ENCODE peak calls at places on chromosomes 11 and 22, in six cellular contexts. One of them, this sample, is unnamed.

GRCh38 chr11:11931461-11932055 is 76.9 kb downstream of the DKK3 start:
- DNase-seq in stromal cell of bone marrow: peak
- DNase-seq in brain microvascular endothelial cell: peak
- DNase-seq in GM12865: peak
- DNase-seq in epithelial cell of prostate: no peak
- DNase-seq in activated naive CD8-positive, alpha-beta T cell treated with anti-CD3 and anti-CD28 coated beads for 36 hours: no peak
- DNase-seq in this sample: peak

GRCh38 chr11:100753144-100753543 is 66.1 kb downstream of the ARHGAP42 start:
- DNase-seq in epithelial cell of prostate: no peak
- DNase-seq in activated naive CD8-positive, alpha-beta T cell treated with anti-CD3 and anti-CD28 coated beads for 36 hours: no peak
- DNase-seq in GM12865: no peak
- DNase-seq in stromal cell of bone marrow: no peak
- DNase-seq in brain microvascular endothelial cell: no peak
- DNase-seq in this sample: no peak

GRCh38 chr11:69326622-69327219 is 32.8 kb downstream of the MYEOV start:
- DNase-seq in brain microvascular endothelial cell: no peak
- DNase-seq in epithelial cell of prostate: no peak
- DNase-seq in stromal cell of bone marrow: no peak
- DNase-seq in activated naive CD8-positive, alpha-beta T cell treated with anti-CD3 and anti-CD28 coated beads for 36 hours: no peak
- DNase-seq in GM12865: no peak
- DNase-seq in this sample: no peak

GRCh38 chr11:128388182-128388815 is 199.1 kb downstream of the ETS1 start:
- DNase-seq in brain microvascular endothelial cell: no peak
- DNase-seq in epithelial cell of prostate: no peak
- DNase-seq in GM12865: no peak
- DNase-seq in activated naive CD8-positive, alpha-beta T cell treated with anti-CD3 and anti-CD28 coated beads for 36 hours: no peak
- DNase-seq in stromal cell of bone marrow: no peak
- DNase-seq in this sample: no peak

GRCh38 chr11:31500560-31500959 is 8.9 kb downstream of the IMMP1L start:
- DNase-seq in brain microvascular endothelial cell: no peak
- DNase-seq in stromal cell of bone marrow: no peak
- DNase-seq in GM12865: no peak
- DNase-seq in activated naive CD8-positive, alpha-beta T cell treated with anti-CD3 and anti-CD28 coated beads for 36 hours: no peak
- DNase-seq in epithelial cell of prostate: no peak
- DNase-seq in this sample: no peak

GRCh38 chr11:62540804-62541671 is 5.6 kb downstream of the AHNAK start:
- DNase-seq in GM12865: peak
- DNase-seq in activated naive CD8-positive, alpha-beta T cell treated with anti-CD3 and anti-CD28 coated beads for 36 hours: no peak
- DNase-seq in epithelial cell of prostate: no peak
- DNase-seq in stromal cell of bone marrow: no peak
- DNase-seq in brain microvascular endothelial cell: no peak
- DNase-seq in this sample: no peak

GRCh38 chr11:112844530-112844929 is 116.7 kb upstream of the NCAM1 start:
- DNase-seq in epithelial cell of prostate: no peak
- DNase-seq in brain microvascular endothelial cell: no peak
- DNase-seq in activated naive CD8-positive, alpha-beta T cell treated with anti-CD3 and anti-CD28 coated beads for 36 hours: no peak
- DNase-seq in stromal cell of bone marrow: no peak
- DNase-seq in GM12865: no peak
- DNase-seq in this sample: no peak

GRCh38 chr11:111173221-111173620 is 72.3 kb upstream of the POU2AF2 start:
- DNase-seq in stromal cell of bone marrow: no peak
- DNase-seq in GM12865: no peak
- DNase-seq in epithelial cell of prostate: no peak
- DNase-seq in brain microvascular endothelial cell: no peak
- DNase-seq in activated naive CD8-positive, alpha-beta T cell treated with anti-CD3 and anti-CD28 coated beads for 36 hours: no peak
- DNase-seq in this sample: no peak

GRCh38 chr11:70085815-70086769 is 8.0 kb downstream of the ANO1 start:
- DNase-seq in stromal cell of bone marrow: no peak
- DNase-seq in GM12865: no peak
- DNase-seq in brain microvascular endothelial cell: no peak
- DNase-seq in epithelial cell of prostate: no peak
- DNase-seq in activated naive CD8-positive, alpha-beta T cell treated with anti-CD3 and anti-CD28 coated beads for 36 hours: no peak
- DNase-seq in this sample: no peak

GRCh38 chr11:17298302-17298701 is 21.8 kb downstream of the NUCB2 start:
- DNase-seq in stromal cell of bone marrow: no peak
- DNase-seq in brain microvascular endothelial cell: no peak
- DNase-seq in epithelial cell of prostate: no peak
- DNase-seq in GM12865: peak
- DNase-seq in activated naive CD8-positive, alpha-beta T cell treated with anti-CD3 and anti-CD28 coated beads for 36 hours: peak
- DNase-seq in this sample: no peak

GRCh38 chr11:11555228-11555627 is 66.6 kb downstream of the GALNT18 start:
- DNase-seq in epithelial cell of prostate: no peak
- DNase-seq in brain microvascular endothelial cell: no peak
- DNase-seq in activated naive CD8-positive, alpha-beta T cell treated with anti-CD3 and anti-CD28 coated beads for 36 hours: no peak
- DNase-seq in stromal cell of bone marrow: no peak
- DNase-seq in GM12865: no peak
- DNase-seq in this sample: no peak

GRCh38 chr11:75867778-75868374 is 52.9 kb downstream of the UVRAG start:
- DNase-seq in brain microvascular endothelial cell: peak
- DNase-seq in activated naive CD8-positive, alpha-beta T cell treated with anti-CD3 and anti-CD28 coated beads for 36 hours: no peak
- DNase-seq in GM12865: peak
- DNase-seq in epithelial cell of prostate: no peak
- DNase-seq in stromal cell of bone marrow: peak
- DNase-seq in this sample: peak

GRCh38 chr11:130137999-130138398 is 21.6 kb upstream of the ST14 start:
- DNase-seq in brain microvascular endothelial cell: no peak
- DNase-seq in activated naive CD8-positive, alpha-beta T cell treated with anti-CD3 and anti-CD28 coated beads for 36 hours: no peak
- DNase-seq in stromal cell of bone marrow: no peak
- DNase-seq in GM12865: no peak
- DNase-seq in epithelial cell of prostate: no peak
- DNase-seq in this sample: no peak

GRCh38 chr11:120324932-120325810 is at the start of gene TLCD5:
- DNase-seq in epithelial cell of prostate: no peak
- DNase-seq in stromal cell of bone marrow: no peak
- DNase-seq in brain microvascular endothelial cell: peak
- DNase-seq in GM12865: peak
- DNase-seq in activated naive CD8-positive, alpha-beta T cell treated with anti-CD3 and anti-CD28 coated beads for 36 hours: peak
- DNase-seq in this sample: no peak

GRCh38 chr22:30875481-30876215 is 92.9 kb downstream of the MORC2 start:
- DNase-seq in GM12865: no peak
- DNase-seq in activated naive CD8-positive, alpha-beta T cell treated with anti-CD3 and anti-CD28 coated beads for 36 hours: no peak
- DNase-seq in epithelial cell of prostate: no peak
- DNase-seq in stromal cell of bone marrow: peak
- DNase-seq in brain microvascular endothelial cell: no peak
- DNase-seq in this sample: no peak

GRCh38 chr22:19638282-19639015 is 75.9 kb upstream of the SEPTIN5 start:
- DNase-seq in stromal cell of bone marrow: no peak
- DNase-seq in epithelial cell of prostate: no peak
- DNase-seq in GM12865: no peak
- DNase-seq in brain microvascular endothelial cell: no peak
- DNase-seq in activated naive CD8-positive, alpha-beta T cell treated with anti-CD3 and anti-CD28 coated beads for 36 hours: no peak
- DNase-seq in this sample: no peak

GRCh38 chr22:19114984-19115552 is 7.1 kb downstream of the DGCR2 start:
- DNase-seq in stromal cell of bone marrow: no peak
- DNase-seq in activated naive CD8-positive, alpha-beta T cell treated with anti-CD3 and anti-CD28 coated beads for 36 hours: no peak
- DNase-seq in epithelial cell of prostate: no peak
- DNase-seq in brain microvascular endothelial cell: no peak
- DNase-seq in GM12865: no peak
- DNase-seq in this sample: no peak

GRCh38 chr11:22666700-22667439 is 459 bp downstream of the GAS2 start:
- DNase-seq in brain microvascular endothelial cell: peak
- DNase-seq in activated naive CD8-positive, alpha-beta T cell treated with anti-CD3 and anti-CD28 coated beads for 36 hours: peak
- DNase-seq in GM12865: peak
- DNase-seq in stromal cell of bone marrow: no peak
- DNase-seq in epithelial cell of prostate: no peak
- DNase-seq in this sample: no peak

GRCh38 chr11:49995559-49995958 is 13.2 kb upstream of the OR4C12 start:
- DNase-seq in stromal cell of bone marrow: peak
- DNase-seq in brain microvascular endothelial cell: peak
- DNase-seq in GM12865: peak
- DNase-seq in epithelial cell of prostate: peak
- DNase-seq in activated naive CD8-positive, alpha-beta T cell treated with anti-CD3 and anti-CD28 coated beads for 36 hours: peak
- DNase-seq in this sample: peak

GRCh38 chr11:112612283-112612849 is 348.9 kb upstream of the NCAM1 start:
- DNase-seq in activated naive CD8-positive, alpha-beta T cell treated with anti-CD3 and anti-CD28 coated beads for 36 hours: no peak
- DNase-seq in GM12865: no peak
- DNase-seq in brain microvascular endothelial cell: no peak
- DNase-seq in stromal cell of bone marrow: no peak
- DNase-seq in epithelial cell of prostate: no peak
- DNase-seq in this sample: no peak

GRCh38 chr11:21704539-21704938 is 488.3 kb upstream of the ANO5 start:
- DNase-seq in epithelial cell of prostate: no peak
- DNase-seq in GM12865: no peak
- DNase-seq in activated naive CD8-positive, alpha-beta T cell treated with anti-CD3 and anti-CD28 coated beads for 36 hours: no peak
- DNase-seq in stromal cell of bone marrow: no peak
- DNase-seq in brain microvascular endothelial cell: no peak
- DNase-seq in this sample: no peak

GRCh38 chr11:1153105-1153950 is 4.4 kb upstream of the MUC5AC start:
- DNase-seq in epithelial cell of prostate: no peak
- DNase-seq in stromal cell of bone marrow: no peak
- DNase-seq in activated naive CD8-positive, alpha-beta T cell treated with anti-CD3 and anti-CD28 coated beads for 36 hours: no peak
- DNase-seq in brain microvascular endothelial cell: no peak
- DNase-seq in GM12865: no peak
- DNase-seq in this sample: no peak

GRCh38 chr11:65215441-65216076 is 33.8 kb downstream of the CAPN1 start:
- DNase-seq in activated naive CD8-positive, alpha-beta T cell treated with anti-CD3 and anti-CD28 coated beads for 36 hours: peak
- DNase-seq in brain microvascular endothelial cell: no peak
- DNase-seq in GM12865: no peak
- DNase-seq in epithelial cell of prostate: no peak
- DNase-seq in stromal cell of bone marrow: no peak
- DNase-seq in this sample: no peak

GRCh38 chr11:3827434-3828186 is 13.1 kb downstream of the RHOG start:
- DNase-seq in stromal cell of bone marrow: no peak
- DNase-seq in activated naive CD8-positive, alpha-beta T cell treated with anti-CD3 and anti-CD28 coated beads for 36 hours: no peak
- DNase-seq in epithelial cell of prostate: no peak
- DNase-seq in brain microvascular endothelial cell: no peak
- DNase-seq in GM12865: no peak
- DNase-seq in this sample: no peak

GRCh38 chr11:23278121-23278520 is 417.8 kb upstream of the CCDC179 start:
- DNase-seq in epithelial cell of prostate: no peak
- DNase-seq in activated naive CD8-positive, alpha-beta T cell treated with anti-CD3 and anti-CD28 coated beads for 36 hours: no peak
- DNase-seq in GM12865: no peak
- DNase-seq in stromal cell of bone marrow: no peak
- DNase-seq in brain microvascular endothelial cell: peak
- DNase-seq in this sample: no peak

GRCh38 chr11:128451651-128452470 is 135.5 kb downstream of the ETS1 start:
- DNase-seq in stromal cell of bone marrow: peak
- DNase-seq in brain microvascular endothelial cell: peak
- DNase-seq in epithelial cell of prostate: no peak
- DNase-seq in GM12865: no peak
- DNase-seq in activated naive CD8-positive, alpha-beta T cell treated with anti-CD3 and anti-CD28 coated beads for 36 hours: no peak
- DNase-seq in this sample: no peak

GRCh38 chr11:50188040-50188439 is 155.4 kb downstream of the OR4C45 start:
- DNase-seq in activated naive CD8-positive, alpha-beta T cell treated with anti-CD3 and anti-CD28 coated beads for 36 hours: no peak
- DNase-seq in stromal cell of bone marrow: no peak
- DNase-seq in GM12865: no peak
- DNase-seq in brain microvascular endothelial cell: no peak
- DNase-seq in epithelial cell of prostate: no peak
- DNase-seq in this sample: no peak

GRCh38 chr11:120272303-120272702 is 32.4 kb downstream of the POU2F3 start:
- DNase-seq in epithelial cell of prostate: peak
- DNase-seq in activated naive CD8-positive, alpha-beta T cell treated with anti-CD3 and anti-CD28 coated beads for 36 hours: no peak
- DNase-seq in stromal cell of bone marrow: peak
- DNase-seq in GM12865: no peak
- DNase-seq in brain microvascular endothelial cell: peak
- DNase-seq in this sample: no peak

GRCh38 chr11:61814242-61814957 is 2.4 kb downstream of the FADS1 start:
- DNase-seq in stromal cell of bone marrow: no peak
- DNase-seq in GM12865: peak
- DNase-seq in epithelial cell of prostate: no peak
- DNase-seq in activated naive CD8-positive, alpha-beta T cell treated with anti-CD3 and anti-CD28 coated beads for 36 hours: no peak
- DNase-seq in brain microvascular endothelial cell: peak
- DNase-seq in this sample: peak

GRCh38 chr11:112241486-112241885 is 15.3 kb downstream of the PTS start:
- DNase-seq in stromal cell of bone marrow: peak
- DNase-seq in GM12865: no peak
- DNase-seq in activated naive CD8-positive, alpha-beta T cell treated with anti-CD3 and anti-CD28 coated beads for 36 hours: no peak
- DNase-seq in epithelial cell of prostate: no peak
- DNase-seq in brain microvascular endothelial cell: peak
- DNase-seq in this sample: no peak

GRCh38 chr11:1546536-1547466 is 25.3 kb downstream of the DUSP8 start:
- DNase-seq in GM12865: no peak
- DNase-seq in stromal cell of bone marrow: no peak
- DNase-seq in activated naive CD8-positive, alpha-beta T cell treated with anti-CD3 and anti-CD28 coated beads for 36 hours: peak
- DNase-seq in epithelial cell of prostate: no peak
- DNase-seq in brain microvascular endothelial cell: no peak
- DNase-seq in this sample: peak

GRCh38 chr11:11279956-11280689 is 72.9 kb downstream of the CSNK2A3 start:
- DNase-seq in GM12865: peak
- DNase-seq in stromal cell of bone marrow: no peak
- DNase-seq in epithelial cell of prostate: no peak
- DNase-seq in activated naive CD8-positive, alpha-beta T cell treated with anti-CD3 and anti-CD28 coated beads for 36 hours: no peak
- DNase-seq in brain microvascular endothelial cell: peak
- DNase-seq in this sample: peak

GRCh38 chr22:23752090-23752691 is 1.3 kb upstream of the ZNF70 start:
- DNase-seq in GM12865: peak
- DNase-seq in brain microvascular endothelial cell: no peak
- DNase-seq in stromal cell of bone marrow: no peak
- DNase-seq in activated naive CD8-positive, alpha-beta T cell treated with anti-CD3 and anti-CD28 coated beads for 36 hours: no peak
- DNase-seq in epithelial cell of prostate: no peak
- DNase-seq in this sample: peak

GRCh38 chr22:49767355-49768062 is 60.2 kb downstream of the BRD1 start:
- DNase-seq in activated naive CD8-positive, alpha-beta T cell treated with anti-CD3 and anti-CD28 coated beads for 36 hours: no peak
- DNase-seq in stromal cell of bone marrow: peak
- DNase-seq in brain microvascular endothelial cell: peak
- DNase-seq in epithelial cell of prostate: no peak
- DNase-seq in GM12865: peak
- DNase-seq in this sample: peak

GRCh38 chr11:103798029-103798428 is 238.4 kb upstream of the DDI1 start:
- DNase-seq in stromal cell of bone marrow: peak
- DNase-seq in GM12865: no peak
- DNase-seq in activated naive CD8-positive, alpha-beta T cell treated with anti-CD3 and anti-CD28 coated beads for 36 hours: no peak
- DNase-seq in epithelial cell of prostate: no peak
- DNase-seq in brain microvascular endothelial cell: peak
- DNase-seq in this sample: no peak

GRCh38 chr11:2303627-2304155 is 1.9 kb downstream of the TSPAN32 start:
- DNase-seq in activated naive CD8-positive, alpha-beta T cell treated with anti-CD3 and anti-CD28 coated beads for 36 hours: no peak
- DNase-seq in GM12865: no peak
- DNase-seq in brain microvascular endothelial cell: no peak
- DNase-seq in stromal cell of bone marrow: no peak
- DNase-seq in epithelial cell of prostate: no peak
- DNase-seq in this sample: no peak

GRCh38 chr11:28606930-28607329 is 498.7 kb downstream of the METTL15 start:
- DNase-seq in GM12865: no peak
- DNase-seq in stromal cell of bone marrow: no peak
- DNase-seq in activated naive CD8-positive, alpha-beta T cell treated with anti-CD3 and anti-CD28 coated beads for 36 hours: no peak
- DNase-seq in brain microvascular endothelial cell: peak
- DNase-seq in epithelial cell of prostate: no peak
- DNase-seq in this sample: no peak

This sample was measured in KBM-7.